ENCODE peak calls at places on chromosomes 1 and 21, in five cellular contexts. One of them, this sample, is unnamed.

GRCh38 chr1:64471218-64471719 is 1.3 kb downstream of the CACHD1 start:
- DNase-seq in CD8-positive, alpha-beta memory T cell: peak
- DNase-seq in lung: peak
- DNase-seq in body of pancreas: peak
- DNase-seq in GM23338: peak
- DNase-seq in this sample: no peak

GRCh38 chr1:229093546-229094336 is 177.2 kb upstream of the RAB4A start:
- DNase-seq in CD8-positive, alpha-beta memory T cell: no peak
- DNase-seq in lung: peak
- DNase-seq in body of pancreas: peak
- DNase-seq in GM23338: peak
- DNase-seq in this sample: no peak

GRCh38 chr1:219581344-219581743 is 31.6 kb downstream of the ZC3H11B start:
- DNase-seq in CD8-positive, alpha-beta memory T cell: no peak
- DNase-seq in lung: no peak
- DNase-seq in body of pancreas: no peak
- DNase-seq in GM23338: no peak
- DNase-seq in this sample: no peak

GRCh38 chr21:15669247-15669646 is 60.5 kb upstream of the USP25 start:
- DNase-seq in CD8-positive, alpha-beta memory T cell: no peak
- DNase-seq in lung: no peak
- DNase-seq in body of pancreas: no peak
- DNase-seq in GM23338: no peak
- DNase-seq in this sample: no peak

GRCh38 chr1:45557422-45557944 is 6.9 kb downstream of the AKR1A1 start:
- DNase-seq in CD8-positive, alpha-beta memory T cell: no peak
- DNase-seq in lung: no peak
- DNase-seq in body of pancreas: peak
- DNase-seq in GM23338: no peak
- DNase-seq in this sample: no peak

GRCh38 chr1:5370321-5370720 is 621.9 kb downstream of the NPHP4 start:
- DNase-seq in CD8-positive, alpha-beta memory T cell: no peak
- DNase-seq in lung: no peak
- DNase-seq in body of pancreas: no peak
- DNase-seq in GM23338: no peak
- DNase-seq in this sample: no peak

GRCh38 chr1:30407030-30407861 is 316.1 kb downstream of the MATN1 start:
- DNase-seq in CD8-positive, alpha-beta memory T cell: no peak
- DNase-seq in lung: no peak
- DNase-seq in body of pancreas: no peak
- DNase-seq in GM23338: no peak
- DNase-seq in this sample: peak

GRCh38 chr1:40897499-40897898 is 35.3 kb upstream of the CITED4 start:
- DNase-seq in CD8-positive, alpha-beta memory T cell: no peak
- DNase-seq in lung: no peak
- DNase-seq in body of pancreas: no peak
- DNase-seq in GM23338: no peak
- DNase-seq in this sample: no peak

GRCh38 chr21:45848352-45848751 is 133.2 kb upstream of the COL6A1 start:
- DNase-seq in CD8-positive, alpha-beta memory T cell: no peak
- DNase-seq in lung: no peak
- DNase-seq in body of pancreas: no peak
- DNase-seq in GM23338: no peak
- DNase-seq in this sample: no peak

GRCh38 chr1:244075247-244075722 is 24.2 kb downstream of the ZBTB18 start:
- DNase-seq in CD8-positive, alpha-beta memory T cell: no peak
- DNase-seq in lung: peak
- DNase-seq in body of pancreas: no peak
- DNase-seq in GM23338: peak
- DNase-seq in this sample: no peak

GRCh38 chr1:162649606-162650005 is 17.3 kb downstream of the DDR2 start:
- DNase-seq in CD8-positive, alpha-beta memory T cell: no peak
- DNase-seq in lung: no peak
- DNase-seq in body of pancreas: no peak
- DNase-seq in GM23338: no peak
- DNase-seq in this sample: no peak

GRCh38 chr1:246267896-246268295 is 239.2 kb downstream of the SMYD3 start:
- DNase-seq in CD8-positive, alpha-beta memory T cell: no peak
- DNase-seq in lung: no peak
- DNase-seq in body of pancreas: no peak
- DNase-seq in GM23338: peak
- DNase-seq in this sample: no peak

GRCh38 chr1:193677874-193678273 is 491.5 kb upstream of the B3GALT2 start:
- DNase-seq in CD8-positive, alpha-beta memory T cell: no peak
- DNase-seq in lung: no peak
- DNase-seq in body of pancreas: no peak
- DNase-seq in GM23338: no peak
- DNase-seq in this sample: no peak

GRCh38 chr1:28775121-28775942 is 36.6 kb upstream of the OPRD1 start:
- DNase-seq in CD8-positive, alpha-beta memory T cell: peak
- DNase-seq in lung: peak
- DNase-seq in body of pancreas: peak
- DNase-seq in GM23338: peak
- DNase-seq in this sample: no peak

GRCh38 chr1:43101061-43101460 is 71.0 kb downstream of the EBNA1BP2 start:
- DNase-seq in CD8-positive, alpha-beta memory T cell: no peak
- DNase-seq in lung: no peak
- DNase-seq in body of pancreas: no peak
- DNase-seq in GM23338: no peak
- DNase-seq in this sample: no peak

GRCh38 chr1:3454811-3455618 is 550 bp downstream of the ARHGEF16 start:
- DNase-seq in CD8-positive, alpha-beta memory T cell: peak
- DNase-seq in lung: no peak
- DNase-seq in body of pancreas: peak
- DNase-seq in GM23338: peak
- DNase-seq in this sample: no peak

GRCh38 chr1:225447649-225448048 is 19.8 kb upstream of the LBR start:
- DNase-seq in CD8-positive, alpha-beta memory T cell: no peak
- DNase-seq in lung: no peak
- DNase-seq in body of pancreas: no peak
- DNase-seq in GM23338: no peak
- DNase-seq in this sample: no peak

GRCh38 chr1:229204863-229205777 is 65.8 kb upstream of the RAB4A start:
- DNase-seq in CD8-positive, alpha-beta memory T cell: peak
- DNase-seq in lung: no peak
- DNase-seq in body of pancreas: no peak
- DNase-seq in GM23338: no peak
- DNase-seq in this sample: no peak

GRCh38 chr1:44256762-44257554 is 43.7 kb downstream of the DMAP1 start:
- DNase-seq in CD8-positive, alpha-beta memory T cell: no peak
- DNase-seq in lung: no peak
- DNase-seq in body of pancreas: no peak
- DNase-seq in GM23338: no peak
- DNase-seq in this sample: no peak

GRCh38 chr21:14985306-14985705 is 79.5 kb downstream of the NRIP1 start:
- DNase-seq in CD8-positive, alpha-beta memory T cell: no peak
- DNase-seq in lung: no peak
- DNase-seq in body of pancreas: no peak
- DNase-seq in GM23338: no peak
- DNase-seq in this sample: no peak

GRCh38 chr1:220137006-220137794 is 43.3 kb downstream of the IARS2 start:
- DNase-seq in CD8-positive, alpha-beta memory T cell: peak
- DNase-seq in lung: no peak
- DNase-seq in body of pancreas: no peak
- DNase-seq in GM23338: no peak
- DNase-seq in this sample: no peak

GRCh38 chr1:110155878-110156522 is 5.7 kb downstream of the SLC6A17 start:
- DNase-seq in CD8-positive, alpha-beta memory T cell: peak
- DNase-seq in lung: peak
- DNase-seq in body of pancreas: peak
- DNase-seq in GM23338: peak
- DNase-seq in this sample: peak

GRCh38 chr1:94921977-94922376 is 4.9 kb downstream of the CNN3 start:
- DNase-seq in CD8-positive, alpha-beta memory T cell: no peak
- DNase-seq in lung: no peak
- DNase-seq in body of pancreas: no peak
- DNase-seq in GM23338: no peak
- DNase-seq in this sample: no peak

GRCh38 chr1:94925561-94926364 is 1.1 kb downstream of the CNN3 start:
- DNase-seq in CD8-positive, alpha-beta memory T cell: no peak
- DNase-seq in lung: peak
- DNase-seq in body of pancreas: peak
- DNase-seq in GM23338: peak
- DNase-seq in this sample: peak

GRCh38 chr1:94924967-94925366 is 1.9 kb downstream of the CNN3 start:
- DNase-seq in CD8-positive, alpha-beta memory T cell: no peak
- DNase-seq in lung: no peak
- DNase-seq in body of pancreas: no peak
- DNase-seq in GM23338: no peak
- DNase-seq in this sample: no peak

GRCh38 chr1:94920061-94920460 is 6.8 kb downstream of the CNN3 start:
- DNase-seq in CD8-positive, alpha-beta memory T cell: no peak
- DNase-seq in lung: no peak
- DNase-seq in body of pancreas: no peak
- DNase-seq in GM23338: no peak
- DNase-seq in this sample: no peak

DNA sequence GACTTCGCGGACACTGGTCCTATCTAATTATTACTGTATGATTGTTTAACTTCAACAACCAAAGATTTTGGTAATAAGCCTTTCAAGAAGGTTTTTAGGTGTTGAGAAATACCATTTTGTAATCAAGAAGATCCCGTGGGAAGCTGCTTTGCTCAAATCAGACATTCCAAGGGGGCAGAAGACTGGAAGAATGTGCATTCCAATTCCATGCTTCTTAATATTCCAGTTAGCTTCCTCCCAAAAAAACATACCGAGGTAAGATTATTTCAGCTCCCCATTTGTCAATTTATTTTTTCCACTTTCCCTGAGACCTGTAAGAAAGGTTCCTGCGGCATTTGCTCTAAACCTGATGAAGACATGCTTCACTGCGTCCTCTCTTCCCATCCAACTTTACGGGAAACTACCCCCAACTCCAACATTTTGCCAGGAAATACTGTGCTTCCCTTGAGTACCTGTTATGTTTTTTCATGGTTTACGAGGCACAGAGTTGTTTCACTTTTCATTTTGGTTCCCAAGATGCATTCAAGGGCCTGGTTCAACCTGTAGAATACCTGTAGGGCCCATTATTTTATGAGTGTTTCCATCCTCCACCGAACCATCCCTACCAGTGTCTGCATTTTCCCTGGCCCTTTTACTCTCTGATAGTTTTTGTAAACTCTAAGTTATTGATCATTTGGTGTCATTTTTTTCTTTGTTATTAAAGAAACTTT is 4.0 kb downstream of the CNN3 start:
- DNase-seq in CD8-positive, alpha-beta memory T cell: no peak
- DNase-seq in lung: no peak
- DNase-seq in body of pancreas: no peak
- DNase-seq in GM23338: no peak
- DNase-seq in this sample: no peak
- H3K4me3 ChIP-seq in CD8-positive, alpha-beta memory T cell: no peak
- H3K4me3 ChIP-seq in lung: peak
- H3K4me3 ChIP-seq in body of pancreas: no peak
- H3K4me3 ChIP-seq in GM23338: no peak
- H3K4me3 ChIP-seq in this sample: no peak

GRCh38 chr1:93448983-93449805 is 1.3 kb downstream of the FNBP1L start:
- DNase-seq in CD8-positive, alpha-beta memory T cell: peak
- DNase-seq in lung: peak
- DNase-seq in body of pancreas: peak
- DNase-seq in GM23338: peak
- DNase-seq in this sample: no peak

GRCh38 chr1:93450331-93450730 is 2.4 kb downstream of the FNBP1L start:
- DNase-seq in CD8-positive, alpha-beta memory T cell: no peak
- DNase-seq in lung: no peak
- DNase-seq in body of pancreas: no peak
- DNase-seq in GM23338: no peak
- DNase-seq in this sample: no peak

GRCh38 chr1:93448292-93448982 is 519 bp downstream of the FNBP1L start:
- DNase-seq in CD8-positive, alpha-beta memory T cell: peak
- DNase-seq in lung: peak
- DNase-seq in body of pancreas: peak
- DNase-seq in GM23338: peak
- DNase-seq in this sample: peak

GRCh38 chr1:93447481-93448291 is at the start of gene FNBP1L:
- DNase-seq in CD8-positive, alpha-beta memory T cell: peak
- DNase-seq in lung: peak
- DNase-seq in body of pancreas: peak
- DNase-seq in GM23338: peak
- DNase-seq in this sample: peak

GRCh38 chr1:93446837-93447451 is 974 bp upstream of the FNBP1L start:
- DNase-seq in CD8-positive, alpha-beta memory T cell: peak
- DNase-seq in lung: peak
- DNase-seq in body of pancreas: peak
- DNase-seq in GM23338: peak
- DNase-seq in this sample: no peak
- H3K4me3 ChIP-seq in CD8-positive, alpha-beta memory T cell: peak
- H3K4me3 ChIP-seq in lung: peak
- H3K4me3 ChIP-seq in body of pancreas: peak
- H3K4me3 ChIP-seq in GM23338: peak
- H3K4me3 ChIP-seq in this sample: no peak

DNA sequence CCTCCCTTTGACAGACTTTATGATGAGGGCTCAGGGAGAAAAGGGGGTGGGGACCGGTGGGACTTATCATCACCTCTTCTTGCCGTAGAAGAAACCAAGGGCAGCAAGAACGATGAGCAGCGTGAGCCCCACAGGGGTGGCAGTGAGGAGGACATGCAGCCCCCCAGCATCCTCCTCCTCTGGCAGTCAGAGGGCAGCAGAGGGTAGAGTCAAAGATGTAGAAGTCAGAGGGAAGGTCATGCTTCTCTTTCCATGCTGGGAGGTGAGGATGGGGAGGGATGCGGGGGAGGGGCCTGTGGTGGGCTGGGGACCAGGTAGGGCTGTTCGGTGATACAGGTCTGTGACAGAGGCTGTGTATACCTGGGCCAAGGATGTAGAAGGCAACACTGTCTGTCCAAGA is 14.8 kb downstream of the INSRR start:
- DNase-seq in CD8-positive, alpha-beta memory T cell: no peak
- DNase-seq in lung: no peak
- DNase-seq in body of pancreas: no peak
- DNase-seq in GM23338: peak
- DNase-seq in this sample: no peak
- H3K4me3 ChIP-seq in CD8-positive, alpha-beta memory T cell: no peak
- H3K4me3 ChIP-seq in lung: no peak
- H3K4me3 ChIP-seq in body of pancreas: no peak
- H3K4me3 ChIP-seq in GM23338: no peak
- H3K4me3 ChIP-seq in this sample: no peak

GRCh38 chr1:25197982-25198681 is 34.2 kb downstream of the SYF2 start:
- DNase-seq in CD8-positive, alpha-beta memory T cell: peak
- DNase-seq in lung: no peak
- DNase-seq in body of pancreas: no peak
- DNase-seq in GM23338: no peak
- DNase-seq in this sample: no peak
- H3K4me3 ChIP-seq in CD8-positive, alpha-beta memory T cell: no peak
- H3K4me3 ChIP-seq in lung: no peak
- H3K4me3 ChIP-seq in body of pancreas: no peak
- H3K4me3 ChIP-seq in GM23338: no peak
- H3K4me3 ChIP-seq in this sample: no peak

GRCh38 chr1:27527857-27528700 is 38.1 kb upstream of the WASF2 start:
- DNase-seq in CD8-positive, alpha-beta memory T cell: peak
- DNase-seq in lung: peak
- DNase-seq in body of pancreas: peak
- DNase-seq in GM23338: peak
- DNase-seq in this sample: no peak
- H3K4me3 ChIP-seq in CD8-positive, alpha-beta memory T cell: peak
- H3K4me3 ChIP-seq in lung: peak
- H3K4me3 ChIP-seq in body of pancreas: peak
- H3K4me3 ChIP-seq in GM23338: peak
- H3K4me3 ChIP-seq in this sample: no peak

This sample was measured in SJSA1.